ENCODE peak calls at places on chromosomes 4 and X, in nine cellular contexts. Y is body of pancreas; H is cardiac muscle cell; Q is H9; I is A549; J is lower lobe of right lung; S is endothelial cell of umbilical vein; U is AG04450; V is CD4-positive, alpha-beta T cell. A is an unnamed sample.

GRCh38 chr4:144723471-144723870 is 77.5 kb downstream of the HHIP start:
- DNase-seq in S (no peak), Q (no peak), I (no peak), Y (peak; percentile 65), U (no peak), J (no peak), H (no peak), V (no peak), A (no peak)

GRCh38 chr4:77538144-77538543 is 67.5 kb upstream of the CXCL13 start:
- DNase-seq in Y (peak; percentile 11), V (no peak), Q (no peak), J (no peak), I (peak; percentile 6), U (no peak), H (peak; percentile 85), S (peak; percentile 7), A (no peak)

GRCh38 chr4:38523524-38524448 is 140.2 kb upstream of the KLF3 start:
- DNase-seq in S (no peak), V (no peak), J (no peak), Q (no peak), H (no peak), I (no peak), U (no peak), Y (peak; percentile 24), A (peak; percentile 23)

GRCh38 chr4:7222521-7222920 is 30.2 kb downstream of the SORCS2 start:
- DNase-seq in U (no peak), V (no peak), Y (no peak), S (no peak), H (no peak), J (no peak), I (no peak), Q (no peak), A (no peak)

GRCh38 chr4:55386073-55386472 is 9.7 kb upstream of the TMEM165 start:
- DNase-seq in U (no peak), V (no peak), Y (peak; percentile 16), J (no peak), S (peak; percentile 21), I (no peak), Q (peak; percentile 52), H (peak; percentile 46), A (no peak)

GRCh38 chr4:1512738-1513660 is 106.8 kb upstream of the NKX1-1 start:
- DNase-seq in U (no peak), Y (peak; percentile 43), Q (peak; percentile 82), V (peak; percentile 43), H (peak; percentile 40), I (peak; percentile 25), S (peak; percentile 5), J (peak; percentile 55), A (peak; percentile 40)

GRCh38 chrX:147079457-147079856 is 264.9 kb upstream of the CXorf51A start:
- DNase-seq in V (no peak), Y (no peak), H (no peak), J (no peak), U (no peak), S (no peak), Q (no peak), I (no peak), A (no peak)

GRCh38 chr4:26482508-26483462 is 7.5 kb downstream of the CCKAR start:
- DNase-seq in I (no peak), J (no peak), U (no peak), H (peak; percentile 18), V (no peak), S (no peak), Y (no peak), Q (no peak), A (no peak)

GRCh38 chr4:140755811-140756291 is 334 bp downstream of the TBC1D9 start:
- DNase-seq in J (peak; percentile 73), Y (peak; percentile 60), S (peak; percentile 70), H (peak; percentile 67), V (no peak), Q (peak; percentile 48), I (peak; percentile 28), U (no peak), A (peak; percentile 64)

GRCh38 chr4:156939801-156940200 is 31.8 kb downstream of the PDGFC start:
- DNase-seq in U (no peak), S (peak; percentile 30), Y (no peak), H (no peak), I (no peak), J (no peak), Q (no peak), V (no peak), A (no peak)

GRCh38 chr4:26233350-26233749 is 87.5 kb upstream of the RBPJ start:
- DNase-seq in Y (no peak), J (no peak), S (no peak), I (no peak), Q (no peak), V (no peak), U (no peak), H (no peak), A (no peak)

GRCh38 chr4:73707918-73708577 is 32.3 kb upstream of the CXCL8 start:
- DNase-seq in Y (peak; percentile 71), H (peak; percentile 93), I (peak; percentile 34), U (peak; percentile 60), J (peak; percentile 53), V (no peak), S (peak; percentile 90), Q (no peak), A (peak; percentile 47)

GRCh38 chrX:130578906-130579305 is 177.1 kb downstream of the RBMX2 start:
- DNase-seq in Q (no peak), S (no peak), U (no peak), J (no peak), I (no peak), V (no peak), H (no peak), Y (no peak), A (no peak)

GRCh38 chr4:37054670-37055069 is 189.9 kb upstream of the NWD2 start:
- DNase-seq in Y (no peak), U (no peak), I (no peak), H (no peak), Q (peak; percentile 45), J (no peak), V (no peak), S (no peak), A (peak; percentile 20)

GRCh38 chr4:98939892-98940298 is 11.0 kb upstream of the EIF4E start:
- DNase-seq in Q (peak; percentile 32), V (no peak), S (peak; percentile 81), J (no peak), I (peak; percentile 44), H (peak; percentile 85), Y (peak; percentile 16), U (peak; percentile 58), A (peak; percentile 23)

GRCh38 chrX:86946569-86946968 is 571.0 kb upstream of the KLHL4 start:
- DNase-seq in V (no peak), I (peak; percentile 3), H (peak; percentile 9), Y (peak; percentile 5), J (no peak), U (no peak), S (peak; percentile 3), Q (no peak), A (peak; percentile 8)

GRCh38 chr4:155759372-155760252 is 791 bp downstream of the GUCY1B1 start:
- DNase-seq in Y (peak; percentile 55), U (no peak), V (peak; percentile 0), H (peak; percentile 59), Q (peak; percentile 39), J (peak; percentile 65), S (peak; percentile 71), I (peak; percentile 5), A (peak; percentile 3)

GRCh38 chr4:82998898-82999297 is 11.7 kb downstream of the LIN54 start:
- DNase-seq in S (no peak), Y (no peak), I (no peak), H (no peak), Q (no peak), V (no peak), U (no peak), J (no peak), A (no peak)

GRCh38 chr4:48189731-48190130 is 55.7 kb upstream of the TXK start:
- DNase-seq in U (no peak), J (no peak), V (no peak), I (no peak), Q (no peak), H (no peak), Y (no peak), S (no peak), A (no peak)
- TF ChIP-seq CTCF in U (no peak), J (no peak), V (no peak), I (no peak), Q (no peak), H (no peak), Y (no peak), S (no peak), A (no peak)

DNA sequence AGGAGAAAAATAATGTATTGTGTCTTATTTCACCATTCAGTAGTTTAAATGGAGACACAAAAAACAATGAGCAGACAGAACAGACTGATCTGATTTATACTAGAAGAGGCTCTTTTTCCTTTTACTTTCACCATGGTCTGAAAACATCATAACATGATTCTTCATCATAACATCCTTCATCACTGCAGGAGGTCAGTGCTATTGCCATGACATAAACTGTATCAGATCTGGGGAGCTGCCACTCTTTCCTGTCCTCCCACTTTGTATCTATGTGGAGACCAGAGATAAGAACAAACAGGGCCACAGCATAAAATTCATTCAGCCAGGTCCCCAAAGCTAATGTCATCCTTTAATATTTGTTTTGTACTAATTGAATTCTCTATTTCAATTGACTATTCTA is 25.2 kb downstream of the SOD3 start:
- DNase-seq in Q (no peak), Y (no peak), V (no peak), J (no peak), U (no peak), S (no peak), I (no peak), H (no peak), A (no peak)
- H3K27ac ChIP-seq in Q (no peak overlapping the region), Y (no peak overlapping the region), V (no peak overlapping the region), J (no peak overlapping the region), U (no peak overlapping the region), S (no peak overlapping the region), I (no peak overlapping the region), H (no peak overlapping the region), A (no peak overlapping the region)

GRCh38 chrX:153801646-153802045 is 7.2 kb downstream of the SSR4 start:
- DNase-seq in J (no peak), H (no peak), Y (no peak), V (no peak), U (no peak), S (no peak), Q (no peak), I (no peak), A (no peak)

GRCh38 chrX:153800177-153800722 is 5.8 kb downstream of the SSR4 start:
- DNase-seq in Y (no peak), Q (no peak), S (no peak), V (no peak), U (no peak), J (no peak), H (no peak), I (no peak), A (no peak)

GRCh38 chrX:153797415-153798015 is 3.0 kb downstream of the SSR4 start:
- DNase-seq in I (no peak), Q (no peak), Y (no peak), U (no peak), J (no peak), S (no peak), H (no peak), V (no peak), A (no peak)

GRCh38 chrX:153800746-153801145 is 6.3 kb downstream of the SSR4 start:
- DNase-seq in S (no peak), I (no peak), H (no peak), V (no peak), U (no peak), Q (no peak), J (no peak), Y (no peak), A (no peak)

GRCh38 chrX:153799326-153799725 is 4.9 kb downstream of the SSR4 start:
- DNase-seq in J (no peak), U (no peak), Q (no peak), S (no peak), I (no peak), Y (peak; percentile 40), V (no peak), H (no peak), A (no peak)
- H3K9me3 ChIP-seq in J (no peaks in the 10 kb centered on the region), U (no peaks in the 10 kb centered on the region), Q (peaks cover 15% of the 10 kb centered on the region), S (no peaks in the 10 kb centered on the region), I (no peaks in the 10 kb centered on the region), Y (no peaks in the 10 kb centered on the region), V (no peaks in the 10 kb centered on the region), H (no peaks in the 10 kb centered on the region), A (no peaks in the 10 kb centered on the region)

GRCh38 chrX:115040417-115040816 is 23.0 kb upstream of the IL13RA2 start:
- DNase-seq in Q (no peak), U (no peak), Y (no peak), I (no peak), J (no peak), H (no peak), V (no peak), S (no peak), A (no peak)
- TF ChIP-seq CTCF in Q (peak; percentile 52), U (no peak), Y (no peak), I (no peak), J (no peak), H (no peak), V (no peak), S (no peak), A (no peak)

A was measured in adrenal gland.